ENCODE peak calls at places on chromosomes 5 and 9, in five cellular contexts. A is retina, E is left cardiac atrium, J is bronchial epithelial cell, C is BJ. Z is an unnamed sample.

GRCh38 chr5:94632024-94632423 is 13.6 kb downstream of the SLF1 start:
- DNase-seq in E (no peak), C (no peak), J (no peak), A (no peak), Z (no peak)

GRCh38 chr9:113620016-113620376 is 156.5 kb downstream of the RGS3 start:
- DNase-seq in E (no peak), J (no peak), A (no peak), C (no peak), Z (no peak)

GRCh38 chr5:97543158-97543557 is 360.1 kb upstream of the RIOK2 start:
- DNase-seq in C (no peak), E (no peak), J (no peak), A (no peak), Z (no peak)

GRCh38 chr9:87520172-87520683 is 22.6 kb downstream of the DAPK1 start:
- DNase-seq in E (no peak), J (no peak), C (no peak), A (no peak), Z (no peak)

GRCh38 chr5:143093452-143094086 is 309.9 kb downstream of the NR3C1 start:
- DNase-seq in J (no peak), A (no peak), E (no peak), C (no peak), Z (no peak)

GRCh38 chr5:442335-443238 is at the start of gene EXOC3:
- DNase-seq in A (peak; percentile 88), C (no peak), E (peak; percentile 84), J (peak; percentile 22), Z (no peak)

GRCh38 chr5:141135030-141135717 is at the start of gene PCDHB5:
- DNase-seq in A (peak; percentile 30), J (peak; percentile 13), E (no peak), C (no peak), Z (no peak)

GRCh38 chr9:96519726-96520125 is 69.8 kb downstream of the HABP4 start:
- DNase-seq in A (no peak), C (no peak), E (no peak), J (no peak), Z (no peak)

GRCh38 chr9:77469515-77470197 is 178.5 kb downstream of the GNA14 start:
- DNase-seq in C (no peak), A (no peak), J (no peak), E (no peak), Z (no peak)

GRCh38 chr9:133130721-133131244 is 9.7 kb upstream of the RALGDS start:
- DNase-seq in E (no peak), A (no peak), J (no peak), C (no peak), Z (no peak)

GRCh38 chr5:136054133-136054996 is 25.6 kb downstream of the TGFBI start:
- DNase-seq in A (no peak), C (no peak), E (no peak), J (no peak), Z (no peak)

GRCh38 chr9:135334953-135335460 is 144.6 kb upstream of the PPP1R26 start:
- DNase-seq in J (no peak), C (no peak), A (no peak), E (no peak), Z (no peak)

GRCh38 chr9:131869312-131869711 is 129.4 kb upstream of the RAPGEF1 start:
- DNase-seq in J (no peak), A (no peak), C (no peak), E (no peak), Z (no peak)

GRCh38 chr5:132641241-132641723 is 16.7 kb upstream of the IL13 start:
- DNase-seq in A (no peak), C (no peak), J (no peak), E (no peak), Z (no peak)

GRCh38 chr9:20508242-20508641 is 114.1 kb downstream of the MLLT3 start:
- DNase-seq in C (no peak), E (no peak), A (no peak), J (no peak), Z (no peak)

GRCh38 chr5:96324708-96325107 is 108.3 kb downstream of the PCSK1 start:
- DNase-seq in J (peak; percentile 97), A (no peak), E (no peak), C (no peak), Z (no peak)

GRCh38 chr9:134469041-134469875 is 143.0 kb downstream of the RXRA start:
- DNase-seq in J (no peak), C (no peak), E (no peak), A (no peak), Z (no peak)

GRCh38 chr9:128259156-128259555 is 16.7 kb downstream of the GOLGA2 start:
- DNase-seq in A (no peak), E (no peak), J (no peak), C (no peak), Z (no peak)